ENCODE peak calls at places on chromosomes 13 and 19, in four cellular contexts. J, K, H and D are unnamed samples.

GRCh38 chr19:53977991-53978731 is 13.3 kb upstream of the CACNG6 start:
- DNase-seq in J (peak; percentile 20), K (peak; percentile 39), H (no peak), D (peak; percentile 40)

GRCh38 chr19:18895038-18895827 is 725 bp downstream of the CERS1 start:
- DNase-seq in J (peak; percentile 51), K (peak; percentile 72), H (peak; percentile 34), D (peak; percentile 38)

GRCh38 chr13:20197361-20197834 is 4.7 kb upstream of the GJB2 start:
- DNase-seq in J (peak; percentile 27), K (peak; percentile 19), H (peak; percentile 49), D (peak; percentile 64)

GRCh38 chr13:40672310-40673060 is 6.0 kb upstream of the FOXO1 start:
- DNase-seq in J (peak; percentile 17), K (peak; percentile 70), H (no peak), D (peak; percentile 57)

GRCh38 chr13:49667773-49668172 is 23.5 kb downstream of the EBPL start:
- DNase-seq in J (no peak), K (no peak), H (no peak), D (no peak)

GRCh38 chr13:110197471-110197870 is 109.5 kb downstream of the COL4A1 start:
- DNase-seq in J (no peak), K (no peak), H (no peak), D (no peak)

GRCh38 chr13:110779046-110779445 is 65.5 kb downstream of the ING1 start:
- DNase-seq in J (no peak), K (no peak), H (no peak), D (no peak)

GRCh38 chr19:50717891-50718254 is 1.7 kb downstream of the SHANK1 start:
- DNase-seq in J (no peak), K (no peak), H (no peak), D (no peak)

GRCh38 chr13:91406619-91407018 is 8.2 kb downstream of the GPC5 start:
- DNase-seq in J (peak; percentile 21), K (peak; percentile 86), H (peak; percentile 92), D (peak; percentile 45)

GRCh38 chr13:98567140-98567539 is 9.8 kb downstream of the STK24 start:
- DNase-seq in J (no peak), K (no peak), H (no peak), D (no peak)
- H3K27ac ChIP-seq in J (peak overlapping the region; percentile 79), K (no peak overlapping the region), H (peak overlapping the region; percentile 76), D (no peak overlapping the region)

GRCh38 chr13:29926077-29926476 is 75.7 kb upstream of the UBL3 start:
- DNase-seq in J (no peak), K (no peak), H (no peak), D (no peak)

GRCh38 chr13:29925457-29925856 is 75.0 kb upstream of the UBL3 start:
- DNase-seq in J (peak; percentile 94), K (no peak), H (no peak), D (no peak)

GRCh38 chr13:29923554-29924481 is 73.4 kb upstream of the UBL3 start:
- DNase-seq in J (peak; percentile 97), K (peak; percentile 72), H (peak; percentile 39), D (peak; percentile 93)

GRCh38 chr13:29924482-29924884 is 74.1 kb upstream of the UBL3 start:
- DNase-seq in J (peak; percentile 23), K (no peak), H (no peak), D (no peak)

DNA sequence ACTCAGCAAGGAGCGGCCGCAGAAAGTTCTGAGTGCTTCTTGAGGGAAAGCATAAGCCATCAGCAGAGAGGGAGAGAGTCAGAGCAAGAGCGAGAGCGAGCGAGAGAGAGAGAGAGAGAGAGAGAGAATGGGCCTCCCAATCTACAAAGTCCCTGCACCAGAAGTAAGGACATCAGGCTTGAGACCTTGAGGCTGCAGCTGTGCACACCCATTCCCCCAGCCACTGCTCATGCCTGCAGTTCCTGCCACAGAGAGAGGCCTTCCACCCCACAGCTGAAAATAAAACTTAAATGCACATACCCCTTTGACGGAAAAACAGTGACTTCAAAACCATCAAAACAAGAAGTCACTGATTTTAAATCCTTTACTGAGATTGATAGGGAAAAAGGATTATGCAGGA is 74.5 kb upstream of the UBL3 start:
- DNase-seq in J (peak; percentile 57), K (no peak), H (no peak), D (no peak)
- H3K27ac ChIP-seq in J (peak overlapping the region; percentile 95), K (no peak overlapping the region), H (no peak overlapping the region), D (no peak overlapping the region)

GRCh38 chr13:109157275-109157674 is 527.9 kb downstream of the MYO16 start:
- DNase-seq in J (no peak), K (no peak), H (no peak), D (no peak)

GRCh38 chr13:109156181-109156935 is 526.9 kb downstream of the MYO16 start:
- DNase-seq in J (no peak), K (no peak), H (no peak), D (no peak)

GRCh38 chr13:109154146-109154545 is 524.7 kb downstream of the MYO16 start:
- DNase-seq in J (no peak), K (no peak), H (no peak), D (no peak)

GRCh38 chr13:109154546-109154945 is 525.1 kb downstream of the MYO16 start:
- DNase-seq in J (no peak), K (no peak), H (no peak), D (no peak)

DNA sequence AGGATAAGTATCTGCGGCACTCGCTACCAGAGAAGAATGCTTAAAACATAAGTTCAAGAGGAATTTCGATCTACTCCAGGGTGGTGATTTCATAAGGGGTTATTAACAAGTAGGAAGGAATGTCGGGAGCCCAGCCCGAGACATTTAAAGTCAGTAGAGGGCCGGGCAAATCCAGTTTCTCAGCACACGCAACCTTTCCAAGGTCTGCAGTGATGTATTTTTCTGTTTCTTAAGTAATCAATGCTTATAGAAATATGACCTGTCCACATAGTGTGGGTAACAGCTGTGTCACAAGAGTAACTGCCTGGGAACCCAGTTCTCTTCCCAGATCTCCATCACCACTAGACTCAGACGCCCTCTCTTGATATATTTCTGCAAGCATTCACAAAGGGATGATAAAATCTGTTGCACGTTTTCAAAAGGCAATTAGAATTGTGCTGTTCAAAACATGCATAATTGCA is 525.9 kb downstream of the MYO16 start:
- DNase-seq in J (no peak), K (no peak), H (no peak), D (peak; percentile 37)
- H3K27ac ChIP-seq in J (no peak overlapping the region), K (no peak overlapping the region), H (no peak overlapping the region), D (peak overlapping the region; percentile 56)

GRCh38 chr13:108923386-108924061 is 294.1 kb downstream of the MYO16 start:
- DNase-seq in J (no peak), K (no peak), H (no peak), D (no peak)
- H3K27ac ChIP-seq in J (no peak overlapping the region), K (no peak overlapping the region), H (no peak overlapping the region), D (no peak overlapping the region)

DNA sequence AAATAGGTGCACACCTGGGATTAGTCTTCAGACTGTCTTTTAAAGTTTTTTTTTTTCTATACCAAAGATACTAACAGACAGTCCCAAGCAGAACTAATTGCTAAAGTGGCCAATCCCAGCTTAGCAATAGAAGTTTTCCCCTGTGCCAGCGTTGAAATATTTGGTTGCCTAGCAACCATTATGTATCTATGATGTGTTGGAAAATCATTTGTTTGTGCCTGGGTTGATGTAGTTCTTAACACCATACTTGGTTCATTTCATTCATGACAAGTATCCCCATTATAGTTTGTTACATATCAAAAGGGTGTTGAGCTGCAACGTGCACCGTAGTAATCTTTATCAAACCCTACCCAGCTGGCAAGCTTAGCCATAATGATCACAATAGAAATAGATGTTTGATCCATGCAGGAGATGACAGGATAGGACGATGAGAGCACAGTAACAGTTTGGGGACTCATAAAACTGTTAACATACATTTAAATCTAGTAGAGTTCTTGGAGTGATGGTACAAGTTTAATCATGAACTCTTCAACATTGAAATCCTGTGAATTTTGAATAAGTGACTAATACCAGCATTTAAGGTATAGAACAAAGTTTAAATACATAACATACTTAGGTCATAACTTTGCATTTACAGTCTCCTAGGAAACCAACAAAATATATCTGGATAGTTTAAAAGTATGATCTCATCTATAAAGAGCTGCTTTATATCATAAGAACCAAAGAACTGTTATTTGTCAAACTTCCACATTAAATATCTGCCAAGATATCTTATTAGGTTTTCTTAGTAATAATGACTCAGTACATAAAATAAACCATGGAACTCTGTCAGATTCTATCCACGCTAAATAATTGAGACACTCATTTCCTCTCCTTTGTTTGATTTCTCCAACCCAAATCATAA is 73.4 kb downstream of the MBNL2 start:
- DNase-seq in J (no peak), K (peak; percentile 14), H (no peak), D (no peak)
- H3K27ac ChIP-seq in J (no peak overlapping the region), K (no peak overlapping the region), H (no peak overlapping the region), D (no peak overlapping the region)

GRCh38 chr13:97276862-97277269 is 54.7 kb downstream of the MBNL2 start:
- DNase-seq in J (no peak), K (no peak), H (no peak), D (no peak)
- H3K27ac ChIP-seq in J (no peak overlapping the region), K (no peak overlapping the region), H (no peak overlapping the region), D (peak overlapping the region; percentile 100)